ENCODE peak calls at places on chromosomes 2 and 18, in eight cellular contexts. One of them, this sample, is unnamed.

GRCh38 chr18:9474103-9474982 is 970 bp upstream of the RALBP1 start:
- DNase-seq in heart left ventricle: no peak
- DNase-seq in frontal cortex: no peak
- DNase-seq in SIG-M5: no peak
- DNase-seq in iris pigment epithelial cell: peak; percentile 81
- DNase-seq in activated naive CD4-positive, alpha-beta T cell: no peak
- DNase-seq in tibial artery: peak; percentile 21
- DNase-seq in NCI-H1105: peak; percentile 5
- DNase-seq in this sample: no peak

GRCh38 chr2:135870571-135870970 is 5.7 kb downstream of the MCM6 start:
- DNase-seq in tibial artery: no peak
- DNase-seq in heart left ventricle: no peak
- DNase-seq in SIG-M5: no peak
- DNase-seq in NCI-H1105: no peak
- DNase-seq in iris pigment epithelial cell: no peak
- DNase-seq in activated naive CD4-positive, alpha-beta T cell: no peak
- DNase-seq in frontal cortex: no peak
- DNase-seq in this sample: no peak

GRCh38 chr2:204541637-204542036 is 3.6 kb upstream of the PARD3B start:
- DNase-seq in frontal cortex: no peak
- DNase-seq in tibial artery: no peak
- DNase-seq in activated naive CD4-positive, alpha-beta T cell: no peak
- DNase-seq in iris pigment epithelial cell: no peak
- DNase-seq in heart left ventricle: no peak
- DNase-seq in NCI-H1105: no peak
- DNase-seq in SIG-M5: no peak
- DNase-seq in this sample: no peak

GRCh38 chr2:10183146-10183675 is 60.7 kb downstream of the RRM2 start:
- DNase-seq in tibial artery: no peak
- DNase-seq in iris pigment epithelial cell: no peak
- DNase-seq in frontal cortex: no peak
- DNase-seq in SIG-M5: no peak
- DNase-seq in heart left ventricle: no peak
- DNase-seq in NCI-H1105: no peak
- DNase-seq in activated naive CD4-positive, alpha-beta T cell: no peak
- DNase-seq in this sample: no peak

GRCh38 chr18:23627325-23627724 is 35.4 kb downstream of the ANKRD29 start:
- DNase-seq in SIG-M5: no peak
- DNase-seq in NCI-H1105: no peak
- DNase-seq in iris pigment epithelial cell: peak; percentile 93
- DNase-seq in tibial artery: no peak
- DNase-seq in heart left ventricle: no peak
- DNase-seq in frontal cortex: no peak
- DNase-seq in activated naive CD4-positive, alpha-beta T cell: no peak
- DNase-seq in this sample: no peak

GRCh38 chr2:177597759-177598158 is 205.2 kb downstream of the AGPS start:
- DNase-seq in iris pigment epithelial cell: no peak
- DNase-seq in heart left ventricle: no peak
- DNase-seq in frontal cortex: no peak
- DNase-seq in tibial artery: no peak
- DNase-seq in NCI-H1105: no peak
- DNase-seq in activated naive CD4-positive, alpha-beta T cell: no peak
- DNase-seq in SIG-M5: no peak
- DNase-seq in this sample: no peak

GRCh38 chr2:135164431-135164830 is 112.3 kb downstream of the RAB3GAP1 start:
- DNase-seq in activated naive CD4-positive, alpha-beta T cell: no peak
- DNase-seq in heart left ventricle: no peak
- DNase-seq in iris pigment epithelial cell: peak; percentile 90
- DNase-seq in frontal cortex: no peak
- DNase-seq in NCI-H1105: no peak
- DNase-seq in SIG-M5: no peak
- DNase-seq in tibial artery: no peak
- DNase-seq in this sample: no peak

GRCh38 chr2:129936334-129936934 is 43.0 kb upstream of the RAB6C start:
- DNase-seq in NCI-H1105: no peak
- DNase-seq in activated naive CD4-positive, alpha-beta T cell: no peak
- DNase-seq in frontal cortex: no peak
- DNase-seq in iris pigment epithelial cell: no peak
- DNase-seq in tibial artery: peak; percentile 40
- DNase-seq in heart left ventricle: no peak
- DNase-seq in SIG-M5: no peak
- DNase-seq in this sample: no peak

GRCh38 chr2:191846787-191847620 is at the start of gene CAVIN2:
- DNase-seq in frontal cortex: no peak
- DNase-seq in tibial artery: peak; percentile 62
- DNase-seq in NCI-H1105: no peak
- DNase-seq in SIG-M5: no peak
- DNase-seq in activated naive CD4-positive, alpha-beta T cell: no peak
- DNase-seq in iris pigment epithelial cell: peak; percentile 90
- DNase-seq in heart left ventricle: peak; percentile 60
- DNase-seq in this sample: no peak

GRCh38 chr2:112031473-112031872 is 23.6 kb upstream of the TMEM87B start:
- DNase-seq in heart left ventricle: no peak
- DNase-seq in tibial artery: peak; percentile 41
- DNase-seq in iris pigment epithelial cell: peak; percentile 39
- DNase-seq in frontal cortex: no peak
- DNase-seq in NCI-H1105: no peak
- DNase-seq in SIG-M5: no peak
- DNase-seq in activated naive CD4-positive, alpha-beta T cell: no peak
- DNase-seq in this sample: no peak

GRCh38 chr2:16726577-16726976 is 60.9 kb upstream of the CYRIA start:
- DNase-seq in activated naive CD4-positive, alpha-beta T cell: no peak
- DNase-seq in NCI-H1105: no peak
- DNase-seq in iris pigment epithelial cell: no peak
- DNase-seq in tibial artery: no peak
- DNase-seq in heart left ventricle: no peak
- DNase-seq in SIG-M5: no peak
- DNase-seq in frontal cortex: no peak
- DNase-seq in this sample: no peak

This sample was measured in CD14-positive monocyte.